ENCODE peak calls at places on chromosomes 7 and 10, in six cellular contexts. N is Panc1, G is breast epithelium, Y is cardiac fibroblast, S is MCF 10A, X is cardiac muscle cell. M is an unnamed sample.

GRCh38 chr7:95398155-95398940 is 2.2 kb upstream of the PON3 start:
- DNase-seq in N (no peak), G (no peak), Y (no peak), S (no peak), X (no peak), M (no peak)

GRCh38 chr10:124629410-124629809 is 114.8 kb downstream of the FAM53B start:
- DNase-seq in N (no peak), G (no peak), Y (no peak), S (no peak), X (no peak), M (no peak)

GRCh38 chr10:43255644-43256431 is 11.0 kb downstream of the RASGEF1A start:
- DNase-seq in N (no peak), G (peak), Y (peak), S (peak), X (peak), M (no peak)

GRCh38 chr10:62323751-62324150 is 50.4 kb upstream of the ZNF365 start:
- DNase-seq in N (no peak), G (no peak), Y (no peak), S (no peak), X (no peak), M (peak)

GRCh38 chr7:138243430-138243829 is 167.2 kb downstream of the AKR1D1 start:
- DNase-seq in N (no peak), G (no peak), Y (peak), S (no peak), X (peak), M (no peak)

GRCh38 chr10:123027861-123028260 is 19.1 kb downstream of the ACADSB start:
- DNase-seq in N (no peak), G (no peak), Y (no peak), S (no peak), X (no peak), M (no peak)

GRCh38 chr7:154750353-154750801 is 252.5 kb downstream of the PAXIP1 start:
- DNase-seq in N (no peak), G (no peak), Y (no peak), S (no peak), X (no peak), M (no peak)

GRCh38 chr10:17655567-17656146 is 11.7 kb downstream of the STAM start:
- DNase-seq in N (no peak), G (no peak), Y (no peak), S (peak), X (no peak), M (peak)

GRCh38 chr7:44247868-44248651 is 47.3 kb downstream of the YKT6 start:
- DNase-seq in N (no peak), G (no peak), Y (no peak), S (no peak), X (no peak), M (no peak)

GRCh38 chr7:73918926-73919693 is 58.2 kb downstream of the TMEM270 start:
- DNase-seq in N (no peak), G (no peak), Y (no peak), S (no peak), X (peak), M (no peak)

GRCh38 chr10:49396666-49396999 is 744 bp upstream of the DRGX start:
- DNase-seq in N (no peak), G (no peak), Y (no peak), S (no peak), X (no peak), M (no peak)

GRCh38 chr10:86261933-86262665 is 104.5 kb downstream of the GRID1 start:
- DNase-seq in N (peak), G (no peak), Y (no peak), S (peak), X (no peak), M (no peak)

GRCh38 chr7:99440195-99440594 is 1.5 kb downstream of the CPSF4 start:
- DNase-seq in N (no peak), G (no peak), Y (peak), S (peak), X (no peak), M (peak)

GRCh38 chr7:130273863-130274262 is 7.2 kb downstream of the CPA2 start:
- DNase-seq in N (no peak), G (no peak), Y (peak), S (no peak), X (peak), M (peak)

GRCh38 chr7:22116451-22117027 is 170.8 kb upstream of the CDCA7L start:
- DNase-seq in N (no peak), G (no peak), Y (no peak), S (no peak), X (no peak), M (peak)

GRCh38 chr7:16847381-16847860 is 34.4 kb downstream of the AGR3 start:
- DNase-seq in N (peak), G (no peak), Y (peak), S (peak), X (peak), M (peak)

GRCh38 chr7:126780993-126781392 is 471.7 kb downstream of the GRM8 start:
- DNase-seq in N (no peak), G (no peak), Y (no peak), S (no peak), X (no peak), M (no peak)

GRCh38 chr10:86363833-86364511 is 2.6 kb downstream of the GRID1 start:
- DNase-seq in N (no peak), G (peak), Y (no peak), S (no peak), X (no peak), M (no peak)

GRCh38 chr7:139249179-139249822 is 18.3 kb downstream of the UBN2 start:
- DNase-seq in N (no peak), G (no peak), Y (no peak), S (no peak), X (no peak), M (no peak)

GRCh38 chr7:139252451-139252850 is 21.4 kb downstream of the UBN2 start:
- DNase-seq in N (no peak), G (no peak), Y (peak), S (no peak), X (no peak), M (peak)

GRCh38 chr7:139254728-139255127 is 23.7 kb downstream of the UBN2 start:
- DNase-seq in N (no peak), G (no peak), Y (no peak), S (no peak), X (no peak), M (no peak)
- TF ChIP-seq CTCF in N (no peak), G (no peak), Y (no peak), S (no peak), X (no peak), M (no peak)

GRCh38 chr7:157693521-157694388 is 357.0 kb downstream of the DNAJB6 start:
- DNase-seq in N (no peak), G (no peak), Y (no peak), S (no peak), X (peak), M (no peak)

GRCh38 chr7:157691521-157692155 is 354.8 kb downstream of the DNAJB6 start:
- DNase-seq in N (no peak), G (no peak), Y (no peak), S (no peak), X (no peak), M (no peak)

GRCh38 chr7:157693071-157693520 is 356.3 kb downstream of the DNAJB6 start:
- DNase-seq in N (no peak), G (no peak), Y (no peak), S (no peak), X (no peak), M (no peak)

GRCh38 chr7:157690833-157691382 is 354.1 kb downstream of the DNAJB6 start:
- DNase-seq in N (no peak), G (no peak), Y (peak), S (no peak), X (peak), M (peak)

GRCh38 chr7:157692156-157693011 is 355.6 kb downstream of the DNAJB6 start:
- DNase-seq in N (no peak), G (no peak), Y (no peak), S (no peak), X (no peak), M (no peak)
- TF ChIP-seq CTCF in N (no peak), G (no peak), Y (no peak), S (no peak), X (no peak), M (no peak)

GRCh38 chr10:72242675-72243074 is 26.6 kb upstream of the ASCC1 start:
- DNase-seq in N (no peak), G (no peak), Y (peak), S (peak), X (no peak), M (peak)

GRCh38 chr10:72244573-72245038 is 28.5 kb upstream of the ASCC1 start:
- DNase-seq in N (no peak), G (no peak), Y (no peak), S (no peak), X (no peak), M (no peak)

GRCh38 chr10:72241853-72242252 is 25.8 kb upstream of the ASCC1 start:
- DNase-seq in N (no peak), G (no peak), Y (no peak), S (no peak), X (no peak), M (no peak)

GRCh38 chr10:72245949-72246525 is 27.7 kb upstream of the DDIT4 start:
- DNase-seq in N (no peak), G (no peak), Y (peak), S (peak), X (no peak), M (no peak)

GRCh38 chr10:72243822-72244437 is 27.9 kb upstream of the ASCC1 start:
- DNase-seq in N (no peak), G (no peak), Y (peak), S (peak), X (no peak), M (peak)
- TF ChIP-seq CTCF in N (no peak), G (peak), Y (peak), S (peak), X (peak), M (peak)

GRCh38 chr7:50591480-50592438 is 26.6 kb upstream of the DDC start:
- DNase-seq in N (no peak), G (no peak), Y (no peak), S (no peak), X (no peak), M (no peak)
- TF ChIP-seq CTCF in N (no peak), G (no peak), Y (no peak), S (no peak), X (no peak), M (no peak)

DNA sequence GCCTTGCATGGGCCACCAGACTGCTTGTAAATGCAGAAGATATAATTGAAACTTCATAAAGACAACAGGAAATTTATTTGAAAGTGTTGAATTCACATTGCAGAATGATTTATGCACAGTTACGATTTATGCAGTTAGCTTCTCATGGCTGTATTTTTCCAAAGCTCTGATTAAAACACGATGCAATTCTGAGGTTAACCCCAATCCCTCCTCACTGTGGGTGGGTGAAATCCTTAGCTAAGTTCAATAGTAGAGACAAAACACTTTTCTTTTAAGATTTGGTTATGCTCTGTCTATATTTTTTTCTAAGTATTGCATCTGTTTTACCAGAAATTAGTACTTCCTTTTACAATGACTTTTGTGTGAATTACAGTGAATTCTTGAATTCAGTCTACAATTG is 728.8 kb upstream of the IGFBP3 start:
- DNase-seq in N (no peak), G (no peak), Y (no peak), S (no peak), X (no peak), M (peak)
- TF ChIP-seq CTCF in N (no peak), G (no peak), Y (no peak), S (no peak), X (no peak), M (no peak)

GRCh38 chr7:24722386-24723177 is 34.7 kb downstream of the GSDME start:
- DNase-seq in N (no peak), G (no peak), Y (peak), S (peak), X (peak), M (peak)
- TF ChIP-seq CTCF in N (peak), G (no peak), Y (peak), S (no peak), X (peak), M (peak)

GRCh38 chr7:153327683-153328082 is 568.1 kb downstream of the ACTR3B start:
- DNase-seq in N (no peak), G (no peak), Y (no peak), S (no peak), X (no peak), M (no peak)
- TF ChIP-seq CTCF in N (no peak), G (no peak), Y (no peak), S (no peak), X (no peak), M (no peak)

GRCh38 chr7:155767562-155768437 is 44.5 kb downstream of the SHH start:
- DNase-seq in N (no peak), G (no peak), Y (no peak), S (no peak), X (no peak), M (no peak)
- TF ChIP-seq CTCF in N (no peak), G (no peak), Y (no peak), S (no peak), X (no peak), M (peak)